ENCODE peak calls at places on chromosome 2, in six cellular contexts. Z is thoracic aorta, O is COR-L47, H is cardiac fibroblast, G is mammary epithelial cell, F is AG08395. T is an unnamed sample.

GRCh38 chr2:65265090-65266045 is 37.7 kb downstream of the ACTR2 start:
- DNase-seq in Z (no peak), O (peak; percentile 72), H (peak; percentile 92), G (peak; percentile 51), F (peak; percentile 62), T (peak; percentile 18)

GRCh38 chr2:202429164-202429980 is 53.2 kb downstream of the BMPR2 start:
- DNase-seq in Z (no peak), O (no peak), H (peak; percentile 96), G (no peak), F (peak; percentile 22), T (no peak)

GRCh38 chr2:130972410-130972809 is 120.8 kb downstream of the FAM168B start:
- DNase-seq in Z (no peak), O (no peak), H (no peak), G (peak; percentile 88), F (no peak), T (peak; percentile 58)

GRCh38 chr2:200252661-200253067 is 53.8 kb upstream of the SPATS2L start:
- DNase-seq in Z (no peak), O (no peak), H (peak; percentile 73), G (peak; percentile 30), F (peak; percentile 86), T (no peak)

GRCh38 chr2:59032469-59032868 is 791.3 kb upstream of the FANCL start:
- DNase-seq in Z (no peak), O (no peak), H (no peak), G (no peak), F (no peak), T (no peak)

GRCh38 chr2:65085148-65085547 is 28.9 kb downstream of the CEP68 start:
- DNase-seq in Z (no peak), O (no peak), H (no peak), G (no peak), F (no peak), T (no peak)

GRCh38 chr2:109722026-109722425 is 72.1 kb upstream of the RGPD5 start:
- DNase-seq in Z (no peak), O (no peak), H (peak; percentile 11), G (no peak), F (no peak), T (no peak)

GRCh38 chr2:102103992-102104871 is 38.3 kb upstream of the IL1R1 start:
- DNase-seq in Z (peak; percentile 83), O (no peak), H (peak; percentile 99), G (peak; percentile 61), F (peak; percentile 80), T (no peak)

GRCh38 chr2:25132296-25132630 is 36.1 kb downstream of the POMC start:
- DNase-seq in Z (no peak), O (no peak), H (no peak), G (no peak), F (no peak), T (no peak)

GRCh38 chr2:224343226-224343625 is 58.7 kb downstream of the FAM124B start:
- DNase-seq in Z (no peak), O (no peak), H (no peak), G (no peak), F (no peak), T (no peak)

GRCh38 chr2:172806426-172807008 is 70.9 kb downstream of the RAPGEF4 start:
- DNase-seq in Z (no peak), O (peak; percentile 38), H (peak; percentile 79), G (no peak), F (peak; percentile 70), T (no peak)

GRCh38 chr2:85165291-85165690 is 32.1 kb downstream of the TCF7L1 start:
- DNase-seq in Z (no peak), O (no peak), H (no peak), G (no peak), F (no peak), T (no peak)

T was measured in epithelial cell of prostate.